ENCODE peak calls at places on chromosomes 5 and 9, in ten cellular contexts. C, J, V, Q, B, U, G, A, Y and W are unnamed samples. For H3K27me3, the result is how much of the 10 kb centered on the place peaks cover.

GRCh38 chr5:60586307-60586901 is 113.6 kb downstream of the DEPDC1B start:
- DNase-seq in C (peak), J (no peak), V (no peak), Q (no peak), B (no peak), U (no peak), G (no peak), A (no peak), Y (no peak), W (no peak)

GRCh38 chr9:124140941-124141568 is 116.7 kb upstream of the NEK6 start:
- DNase-seq in C (peak), J (no peak), V (no peak), Q (no peak), B (no peak), U (no peak), G (no peak), A (no peak), Y (no peak), W (no peak)

GRCh38 chr5:28281381-28281780 is 1243.0 kb upstream of the CDH9 start:
- DNase-seq in C (peak), J (no peak), V (no peak), Q (no peak), B (no peak), U (no peak), G (no peak), A (no peak), Y (no peak), W (peak)

GRCh38 chr5:88145603-88146467 is 122.8 kb downstream of the TMEM161B start:
- DNase-seq in C (peak), J (no peak), V (no peak), Q (no peak), B (peak), U (peak), G (peak), A (peak), Y (no peak), W (no peak)

GRCh38 chr9:132042324-132042723 is 37.3 kb downstream of the MED27 start:
- DNase-seq in C (peak), J (peak), V (no peak), Q (no peak), B (no peak), U (no peak), G (no peak), A (no peak), Y (no peak), W (peak)

GRCh38 chr9:121294181-121294743 is 26.3 kb downstream of the GSN start:
- DNase-seq in C (no peak), J (no peak), V (peak), Q (no peak), B (no peak), U (no peak), G (no peak), A (no peak), Y (no peak), W (no peak)

GRCh38 chr5:54103871-54104270 is 206.5 kb downstream of the ARL15 start:
- DNase-seq in C (no peak), J (no peak), V (no peak), Q (no peak), B (no peak), U (no peak), G (no peak), A (no peak), Y (no peak), W (no peak)

GRCh38 chr9:85290019-85290418 is 451.7 kb downstream of the AGTPBP1 start:
- DNase-seq in C (no peak), J (no peak), V (no peak), Q (no peak), B (no peak), U (no peak), G (no peak), A (no peak), Y (peak), W (no peak)

GRCh38 chr9:96441798-96442445 is 8.0 kb upstream of the HABP4 start:
- DNase-seq in C (no peak), J (no peak), V (no peak), Q (peak), B (no peak), U (no peak), G (peak), A (no peak), Y (no peak), W (no peak)

GRCh38 chr5:157294692-157295091 is 28.8 kb downstream of the CYFIP2 start:
- DNase-seq in C (no peak), J (no peak), V (no peak), Q (no peak), B (no peak), U (peak), G (no peak), A (no peak), Y (no peak), W (no peak)

GRCh38 chr5:111241696-111242095 is 17.5 kb downstream of the CAMK4 start:
- DNase-seq in C (no peak), J (no peak), V (no peak), Q (no peak), B (no peak), U (no peak), G (no peak), A (no peak), Y (no peak), W (no peak)

GRCh38 chr9:107375651-107376369 is 92.7 kb downstream of the RAD23B start:
- DNase-seq in C (no peak), J (no peak), V (no peak), Q (no peak), B (no peak), U (no peak), G (peak), A (no peak), Y (peak), W (no peak)

GRCh38 chr5:142296914-142297417 is 27.9 kb downstream of the SPRY4 start:
- DNase-seq in C (peak), J (peak), V (peak), Q (no peak), B (no peak), U (peak), G (peak), A (no peak), Y (no peak), W (peak)

GRCh38 chr5:160477266-160477970 is 55.8 kb downstream of the PTTG1 start:
- DNase-seq in C (no peak), J (no peak), V (no peak), Q (no peak), B (no peak), U (peak), G (no peak), A (no peak), Y (no peak), W (no peak)

GRCh38 chr9:127865645-127866464 is 11.4 kb upstream of the ENG start:
- DNase-seq in C (no peak), J (no peak), V (no peak), Q (no peak), B (no peak), U (no peak), G (no peak), A (no peak), Y (no peak), W (no peak)

GRCh38 chr9:13804532-13804931 is 509.4 kb downstream of the NFIB start:
- DNase-seq in C (peak), J (no peak), V (no peak), Q (no peak), B (no peak), U (no peak), G (no peak), A (no peak), Y (no peak), W (peak)

GRCh38 chr9:110180713-110181434 is 27.1 kb downstream of the C9orf152 start:
- DNase-seq in C (peak), J (no peak), V (no peak), Q (no peak), B (no peak), U (no peak), G (no peak), A (no peak), Y (no peak), W (no peak)

GRCh38 chr5:40277161-40277906 is 402.4 kb upstream of the PTGER4 start:
- DNase-seq in C (no peak), J (no peak), V (no peak), Q (no peak), B (no peak), U (no peak), G (no peak), A (no peak), Y (no peak), W (no peak)

GRCh38 chr9:87862536-87863268 is 20.0 kb upstream of the SPATA31E1 start:
- DNase-seq in C (peak), J (peak), V (no peak), Q (no peak), B (no peak), U (peak), G (no peak), A (no peak), Y (no peak), W (peak)

GRCh38 chr5:127367912-127368468 is 77.4 kb downstream of the MEGF10 start:
- DNase-seq in C (no peak), J (no peak), V (no peak), Q (no peak), B (no peak), U (no peak), G (no peak), A (no peak), Y (no peak), W (no peak)

GRCh38 chr5:151430731-151431130 is 16.7 kb upstream of the SLC36A1 start:
- DNase-seq in C (no peak), J (no peak), V (no peak), Q (no peak), B (no peak), U (no peak), G (no peak), A (no peak), Y (no peak), W (no peak)

GRCh38 chr9:121373401-121373769 is 3.3 kb upstream of the STOM start:
- DNase-seq in C (no peak), J (no peak), V (no peak), Q (no peak), B (no peak), U (no peak), G (no peak), A (no peak), Y (no peak), W (no peak)

GRCh38 chr5:147939431-147940114 is 33.2 kb upstream of the C5orf46 start:
- DNase-seq in C (peak), J (no peak), V (no peak), Q (no peak), B (no peak), U (no peak), G (no peak), A (no peak), Y (no peak), W (no peak)

GRCh38 chr5:57072218-57072892 is 101.5 kb upstream of the GPBP1 start:
- DNase-seq in C (no peak), J (no peak), V (no peak), Q (no peak), B (no peak), U (no peak), G (no peak), A (no peak), Y (no peak), W (no peak)

GRCh38 chr5:159779481-159779880 is 136.8 kb upstream of the ADRA1B start:
- DNase-seq in C (peak), J (no peak), V (no peak), Q (no peak), B (no peak), U (no peak), G (no peak), A (no peak), Y (no peak), W (no peak)

GRCh38 chr9:9750719-9751118 is 862.1 kb downstream of the PTPRD start:
- DNase-seq in C (no peak), J (no peak), V (no peak), Q (no peak), B (no peak), U (no peak), G (no peak), A (no peak), Y (no peak), W (no peak)

GRCh38 chr9:9743822-9744221 is 869.0 kb downstream of the PTPRD start:
- DNase-seq in C (no peak), J (no peak), V (no peak), Q (no peak), B (no peak), U (no peak), G (no peak), A (no peak), Y (no peak), W (no peak)

GRCh38 chr9:9749591-9749990 is 863.2 kb downstream of the PTPRD start:
- DNase-seq in C (no peak), J (no peak), V (no peak), Q (no peak), B (no peak), U (no peak), G (no peak), A (no peak), Y (no peak), W (no peak)

GRCh38 chr9:9746826-9747225 is 866.0 kb downstream of the PTPRD start:
- DNase-seq in C (no peak), J (no peak), V (no peak), Q (no peak), B (no peak), U (no peak), G (no peak), A (no peak), Y (no peak), W (no peak)

GRCh38 chr9:9747787-9748186 is 865.0 kb downstream of the PTPRD start:
- DNase-seq in C (peak), J (no peak), V (no peak), Q (no peak), B (no peak), U (no peak), G (no peak), A (no peak), Y (no peak), W (peak)
- H3K27me3 ChIP-seq in C (under half), J (under half), V (under half), Q (under half), B (under half), U (under half), G (under half), A (under half), Y (under half), W (under half)

GRCh38 chr5:169702726-169703481 is 65.8 kb downstream of the DOCK2 start:
- DNase-seq in C (no peak), J (no peak), V (no peak), Q (no peak), B (no peak), U (no peak), G (peak), A (no peak), Y (no peak), W (no peak)

GRCh38 chr5:169700611-169701010 is 63.5 kb downstream of the DOCK2 start:
- DNase-seq in C (no peak), J (no peak), V (no peak), Q (no peak), B (no peak), U (no peak), G (no peak), A (no peak), Y (no peak), W (no peak)

GRCh38 chr5:169703803-169704202 is 66.7 kb downstream of the DOCK2 start:
- DNase-seq in C (peak), J (no peak), V (no peak), Q (no peak), B (no peak), U (no peak), G (no peak), A (no peak), Y (no peak), W (no peak)

GRCh38 chr5:169705322-169705721 is 68.2 kb downstream of the DOCK2 start:
- DNase-seq in C (no peak), J (no peak), V (no peak), Q (no peak), B (no peak), U (no peak), G (no peak), A (no peak), Y (no peak), W (no peak)

GRCh38 chr5:169701910-169702451 is 64.9 kb downstream of the DOCK2 start:
- DNase-seq in C (peak), J (no peak), V (no peak), Q (no peak), B (no peak), U (peak), G (peak), A (no peak), Y (no peak), W (no peak)
- TF ChIP-seq CTCF in C (peak), J (peak), V (peak), Q (no peak), B (no peak), U (peak), G (peak), A (peak), Y (peak), W (peak)

GRCh38 chr5:176661676-176662075 is 14.4 kb downstream of the TSPAN17 start:
- DNase-seq in C (no peak), J (no peak), V (no peak), Q (no peak), B (peak), U (no peak), G (no peak), A (no peak), Y (no peak), W (no peak)

GRCh38 chr5:176660860-176661641 is 13.8 kb downstream of the TSPAN17 start:
- DNase-seq in C (peak), J (peak), V (peak), Q (peak), B (peak), U (peak), G (peak), A (peak), Y (peak), W (no peak)

GRCh38 chr5:176659860-176660461 is 12.7 kb downstream of the TSPAN17 start:
- DNase-seq in C (no peak), J (no peak), V (no peak), Q (no peak), B (no peak), U (no peak), G (no peak), A (no peak), Y (no peak), W (no peak)

GRCh38 chr5:176659440-176659839 is 12.2 kb downstream of the TSPAN17 start:
- DNase-seq in C (no peak), J (no peak), V (no peak), Q (no peak), B (peak), U (no peak), G (no peak), A (no peak), Y (no peak), W (no peak)

DNA sequence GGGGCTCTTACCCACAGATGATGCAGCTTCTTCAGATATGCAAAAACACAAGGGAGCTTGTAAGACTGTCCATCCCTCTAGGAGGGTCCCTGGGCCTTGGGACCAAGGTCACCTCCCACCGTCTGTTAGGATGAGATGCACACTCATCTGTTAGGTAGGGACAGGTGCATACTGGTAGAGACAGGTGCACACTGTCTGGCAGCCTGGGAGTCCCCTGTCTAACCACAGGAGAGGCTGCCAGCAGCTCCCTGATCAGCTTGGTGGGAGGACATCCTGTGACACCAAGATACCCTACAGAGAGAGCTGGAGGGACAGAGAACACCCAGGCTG is 13.2 kb downstream of the TSPAN17 start:
- DNase-seq in C (no peak), J (no peak), V (no peak), Q (no peak), B (no peak), U (no peak), G (no peak), A (no peak), Y (no peak), W (no peak)
- H3K27me3 ChIP-seq in C (under half), J (under half), V (under half), Q (under half), B (under half), U (under half), G (under half), A (under half), Y (under half), W (under half)

GRCh38 chr5:154754460-154755360 is 467 bp upstream of the LARP1 start:
- DNase-seq in C (peak), J (peak), V (peak), Q (peak), B (peak), U (peak), G (peak), A (peak), Y (peak), W (peak)
- TF ChIP-seq CTCF in C (peak), J (peak), V (peak), Q (peak), B (peak), U (peak), G (peak), A (peak), Y (peak), W (peak)

GRCh38 chr9:135017916-135018915 is 69.3 kb upstream of the OLFM1 start:
- DNase-seq in C (no peak), J (no peak), V (no peak), Q (no peak), B (no peak), U (no peak), G (no peak), A (no peak), Y (no peak), W (no peak)

GRCh38 chr9:135016876-135017275 is 70.6 kb upstream of the OLFM1 start:
- DNase-seq in C (no peak), J (no peak), V (no peak), Q (no peak), B (no peak), U (no peak), G (no peak), A (no peak), Y (no peak), W (no peak)

GRCh38 chr9:135021393-135021789 is 66.1 kb upstream of the OLFM1 start:
- DNase-seq in C (no peak), J (no peak), V (no peak), Q (no peak), B (no peak), U (no peak), G (no peak), A (no peak), Y (no peak), W (no peak)

GRCh38 chr9:135020481-135021392 is 66.7 kb upstream of the OLFM1 start:
- DNase-seq in C (no peak), J (no peak), V (no peak), Q (no peak), B (no peak), U (no peak), G (no peak), A (no peak), Y (no peak), W (no peak)

GRCh38 chr9:135019224-135019623 is 68.2 kb upstream of the OLFM1 start:
- DNase-seq in C (no peak), J (no peak), V (no peak), Q (no peak), B (no peak), U (no peak), G (no peak), A (no peak), Y (no peak), W (no peak)
- H3K27me3 ChIP-seq in C (under half), J (under half), V (under half), Q (under half), B (under half), U (under half), G (under half), A (under half), Y (under half), W (under half)

GRCh38 chr9:21966140-21966851 is 27.9 kb downstream of the CDKN2A start:
- DNase-seq in C (no peak), J (no peak), V (no peak), Q (no peak), B (no peak), U (peak), G (no peak), A (peak), Y (no peak), W (no peak)

GRCh38 chr9:21967707-21968106 is 26.5 kb downstream of the CDKN2A start:
- DNase-seq in C (no peak), J (no peak), V (no peak), Q (no peak), B (no peak), U (peak), G (no peak), A (no peak), Y (no peak), W (no peak)

GRCh38 chr9:21967169-21967568 is 27.0 kb downstream of the CDKN2A start:
- DNase-seq in C (no peak), J (no peak), V (no peak), Q (no peak), B (no peak), U (peak), G (no peak), A (peak), Y (no peak), W (no peak)

GRCh38 chr9:21964925-21965385 is 29.2 kb downstream of the CDKN2A start:
- DNase-seq in C (peak), J (no peak), V (no peak), Q (no peak), B (peak), U (peak), G (no peak), A (peak), Y (no peak), W (no peak)

GRCh38 chr9:21965401-21965951 is 28.7 kb downstream of the CDKN2A start:
- DNase-seq in C (peak), J (peak), V (peak), Q (no peak), B (peak), U (peak), G (peak), A (peak), Y (peak), W (no peak)
- TF ChIP-seq CTCF in C (peak), J (peak), V (no peak), Q (no peak), B (no peak), U (peak), G (peak), A (peak), Y (no peak), W (peak)

DNA sequence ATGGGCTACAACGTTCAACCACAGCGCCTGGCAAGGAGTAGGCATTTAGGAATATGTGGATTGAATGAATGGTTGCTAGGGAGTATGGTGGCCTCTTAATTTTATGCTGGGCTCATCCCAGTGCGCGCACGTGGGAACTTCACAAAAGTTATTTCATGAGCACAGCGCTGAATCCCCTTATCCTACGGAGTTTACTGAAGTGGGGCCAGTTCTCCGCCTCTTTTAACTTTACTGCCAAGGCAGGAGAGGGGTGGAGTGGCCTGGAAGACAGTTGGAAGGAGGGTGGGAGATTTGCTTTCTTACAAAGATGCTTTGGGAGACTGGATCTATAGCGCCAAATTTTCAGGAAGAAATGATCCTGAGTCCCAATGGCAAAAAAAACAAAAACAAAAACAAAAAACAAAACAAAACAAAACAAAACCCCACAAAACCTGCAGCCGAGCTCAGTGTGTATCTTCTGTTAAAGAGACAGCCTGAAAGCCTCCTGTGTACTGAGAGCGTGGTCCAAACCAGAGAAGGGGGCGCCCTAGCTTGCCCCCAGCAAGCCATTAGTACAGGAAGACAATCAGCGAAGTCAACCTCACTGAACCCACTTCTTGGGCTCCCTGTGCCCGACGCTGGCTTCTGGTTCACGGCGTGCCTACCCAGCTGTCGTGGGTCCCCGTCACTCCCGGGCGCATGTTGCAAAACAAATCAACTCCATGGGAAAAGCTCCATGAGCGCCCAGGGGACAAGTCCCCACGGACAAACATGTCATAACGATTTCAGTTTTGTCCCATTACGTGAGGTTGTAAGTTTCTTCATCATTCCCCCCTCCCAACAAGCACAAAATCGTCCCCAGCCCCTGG is 326.7 kb downstream of the SH3GL2 start:
- DNase-seq in C (no peak), J (no peak), V (no peak), Q (no peak), B (peak), U (no peak), G (no peak), A (peak), Y (peak), W (no peak)
- H3K27me3 ChIP-seq in C (under half), J (under half), V (under half), Q (under half), B (under half), U (half or more), G (half or more), A (under half), Y (under half), W (under half)